ENCODE peak calls at places on chromosomes 6 and 20, in seven cellular contexts. One of them, this sample, is unnamed.
A peak's percentile ranks its signal among the peaks of the same experiment; 100 is the strongest.

GRCh38 chr6:17202526-17202925 is 78.6 kb upstream of the RBM24 start:
- DNase-seq in HT-29: no peak
- DNase-seq in MCF 10A: no peak
- DNase-seq in renal cortical epithelial cell: no peak
- DNase-seq in glutamatergic neuron: no peak
- DNase-seq in HT1080: no peak
- DNase-seq in SK-N-DZ: no peak
- DNase-seq in this sample: no peak

GRCh38 chr6:102853249-102853955 is 1459.9 kb downstream of the GRIK2 start:
- DNase-seq in renal cortical epithelial cell: no peak
- DNase-seq in HT1080: no peak
- DNase-seq in MCF 10A: no peak
- DNase-seq in HT-29: no peak
- DNase-seq in SK-N-DZ: peak; percentile 91
- DNase-seq in glutamatergic neuron: no peak
- DNase-seq in this sample: no peak

GRCh38 chr20:54340667-54341081 is 132.8 kb downstream of the PFDN4 start:
- DNase-seq in renal cortical epithelial cell: peak; percentile 70
- DNase-seq in HT1080: peak; percentile 74
- DNase-seq in MCF 10A: peak; percentile 71
- DNase-seq in SK-N-DZ: no peak
- DNase-seq in HT-29: peak; percentile 51
- DNase-seq in glutamatergic neuron: no peak
- DNase-seq in this sample: peak; percentile 43

GRCh38 chr20:25247100-25247665 is 702 bp upstream of the PYGB start:
- DNase-seq in HT1080: peak; percentile 82
- DNase-seq in renal cortical epithelial cell: peak; percentile 51
- DNase-seq in glutamatergic neuron: peak; percentile 71
- DNase-seq in HT-29: peak; percentile 83
- DNase-seq in SK-N-DZ: peak; percentile 83
- DNase-seq in MCF 10A: peak; percentile 79
- DNase-seq in this sample: peak; percentile 64

GRCh38 chr6:69232506-69233194 is 564.2 kb downstream of the LMBRD1 start:
- DNase-seq in glutamatergic neuron: peak; percentile 76
- DNase-seq in HT-29: no peak
- DNase-seq in SK-N-DZ: peak; percentile 74
- DNase-seq in renal cortical epithelial cell: peak; percentile 51
- DNase-seq in HT1080: peak; percentile 73
- DNase-seq in MCF 10A: peak; percentile 62
- DNase-seq in this sample: peak; percentile 35

GRCh38 chr20:58718121-58718563 is 25.5 kb downstream of the NPEPL1 start:
- DNase-seq in glutamatergic neuron: no peak
- DNase-seq in MCF 10A: no peak
- DNase-seq in SK-N-DZ: peak; percentile 12
- DNase-seq in HT-29: no peak
- DNase-seq in HT1080: no peak
- DNase-seq in renal cortical epithelial cell: no peak
- DNase-seq in this sample: no peak

GRCh38 chr20:2093200-2093781 is 8.3 kb upstream of the STK35 start:
- DNase-seq in SK-N-DZ: no peak
- DNase-seq in renal cortical epithelial cell: peak; percentile 30
- DNase-seq in glutamatergic neuron: no peak
- DNase-seq in HT1080: no peak
- DNase-seq in MCF 10A: peak; percentile 51
- DNase-seq in HT-29: peak; percentile 54
- DNase-seq in this sample: peak; percentile 42

GRCh38 chr20:39961667-39962066 is 727.4 kb downstream of the MAFB start:
- DNase-seq in SK-N-DZ: no peak
- DNase-seq in HT1080: no peak
- DNase-seq in HT-29: no peak
- DNase-seq in MCF 10A: no peak
- DNase-seq in renal cortical epithelial cell: no peak
- DNase-seq in glutamatergic neuron: peak; percentile 34
- DNase-seq in this sample: no peak

GRCh38 chr20:33824852-33825251 is 13.7 kb downstream of the CHMP4B start:
- DNase-seq in HT1080: no peak
- DNase-seq in renal cortical epithelial cell: no peak
- DNase-seq in SK-N-DZ: no peak
- DNase-seq in glutamatergic neuron: no peak
- DNase-seq in HT-29: no peak
- DNase-seq in MCF 10A: no peak
- DNase-seq in this sample: no peak

GRCh38 chr20:61830956-61831355 is 234.7 kb downstream of the TAF4 start:
- DNase-seq in MCF 10A: no peak
- DNase-seq in HT-29: no peak
- DNase-seq in HT1080: no peak
- DNase-seq in SK-N-DZ: no peak
- DNase-seq in renal cortical epithelial cell: no peak
- DNase-seq in glutamatergic neuron: no peak
- DNase-seq in this sample: no peak

GRCh38 chr6:27370391-27370790 is 18.2 kb upstream of the ZNF391 start:
- DNase-seq in HT-29: no peak
- DNase-seq in glutamatergic neuron: no peak
- DNase-seq in renal cortical epithelial cell: no peak
- DNase-seq in MCF 10A: no peak
- DNase-seq in SK-N-DZ: no peak
- DNase-seq in HT1080: no peak
- DNase-seq in this sample: no peak

GRCh38 chr6:29631860-29632731 is 887 bp downstream of the GABBR1 start:
- DNase-seq in SK-N-DZ: peak; percentile 70
- DNase-seq in renal cortical epithelial cell: peak; percentile 11
- DNase-seq in HT1080: peak; percentile 46
- DNase-seq in glutamatergic neuron: peak; percentile 78
- DNase-seq in MCF 10A: peak; percentile 41
- DNase-seq in HT-29: no peak
- DNase-seq in this sample: no peak

GRCh38 chr6:36314221-36315014 is 22.3 kb downstream of the BNIP5 start:
- DNase-seq in glutamatergic neuron: no peak
- DNase-seq in HT1080: peak; percentile 17
- DNase-seq in SK-N-DZ: no peak
- DNase-seq in MCF 10A: peak; percentile 46
- DNase-seq in renal cortical epithelial cell: peak; percentile 80
- DNase-seq in HT-29: peak; percentile 75
- DNase-seq in this sample: peak; percentile 95

GRCh38 chr6:150567360-150567759 is 32.3 kb upstream of the PLEKHG1 start:
- DNase-seq in HT-29: no peak
- DNase-seq in SK-N-DZ: no peak
- DNase-seq in glutamatergic neuron: no peak
- DNase-seq in HT1080: no peak
- DNase-seq in renal cortical epithelial cell: peak; percentile 47
- DNase-seq in MCF 10A: no peak
- DNase-seq in this sample: no peak

GRCh38 chr6:134009876-134010275 is 42.5 kb downstream of the SLC2A12 start:
- DNase-seq in MCF 10A: no peak
- DNase-seq in renal cortical epithelial cell: no peak
- DNase-seq in glutamatergic neuron: no peak
- DNase-seq in SK-N-DZ: no peak
- DNase-seq in HT1080: no peak
- DNase-seq in HT-29: no peak
- DNase-seq in this sample: peak; percentile 33

GRCh38 chr6:148501178-148501590 is 158.5 kb downstream of the SASH1 start:
- DNase-seq in renal cortical epithelial cell: peak; percentile 87
- DNase-seq in HT-29: peak; percentile 69
- DNase-seq in SK-N-DZ: no peak
- DNase-seq in MCF 10A: peak; percentile 89
- DNase-seq in glutamatergic neuron: no peak
- DNase-seq in HT1080: peak; percentile 94
- DNase-seq in this sample: peak; percentile 22

GRCh38 chr6:122068291-122068769 is 331.1 kb upstream of the HSF2 start:
- DNase-seq in HT1080: no peak
- DNase-seq in SK-N-DZ: no peak
- DNase-seq in renal cortical epithelial cell: peak; percentile 0
- DNase-seq in glutamatergic neuron: no peak
- DNase-seq in HT-29: no peak
- DNase-seq in MCF 10A: no peak
- DNase-seq in this sample: no peak

GRCh38 chr6:164345340-164345739 is 930.8 kb downstream of the QKI start:
- DNase-seq in MCF 10A: no peak
- DNase-seq in HT-29: no peak
- DNase-seq in renal cortical epithelial cell: no peak
- DNase-seq in HT1080: no peak
- DNase-seq in SK-N-DZ: no peak
- DNase-seq in glutamatergic neuron: no peak
- DNase-seq in this sample: no peak

This sample was measured in bronchial epithelial cell.